ENCODE peak calls at places on chromosomes 16 and 17, in seven cellular contexts. One of them, this sample, is unnamed.

GRCh38 chr17:13273744-13274295 is 256.0 kb upstream of the ELAC2 start:
- DNase-seq in CD4-positive, CD25-positive, alpha-beta regulatory T cell: no peak
- DNase-seq in heart right ventricle: no peak
- DNase-seq in IMR-90: peak
- DNase-seq in aorta: no peak
- DNase-seq in fibroblast of lung: no peak
- DNase-seq in endothelial cell of umbilical vein: no peak
- DNase-seq in this sample: no peak

GRCh38 chr16:22300427-22301071 is 3.3 kb downstream of the POLR3E start:
- DNase-seq in heart right ventricle: peak
- DNase-seq in CD4-positive, CD25-positive, alpha-beta regulatory T cell: no peak
- DNase-seq in fibroblast of lung: peak
- DNase-seq in IMR-90: peak
- DNase-seq in endothelial cell of umbilical vein: peak
- DNase-seq in aorta: no peak
- DNase-seq in this sample: no peak

GRCh38 chr17:15444805-15445204 is 22.6 kb downstream of the CDRT4 start:
- DNase-seq in heart right ventricle: no peak
- DNase-seq in CD4-positive, CD25-positive, alpha-beta regulatory T cell: no peak
- DNase-seq in endothelial cell of umbilical vein: peak
- DNase-seq in aorta: no peak
- DNase-seq in IMR-90: no peak
- DNase-seq in fibroblast of lung: no peak
- DNase-seq in this sample: no peak

GRCh38 chr16:85715169-85716015 is 26.6 kb upstream of the GINS2 start:
- DNase-seq in heart right ventricle: no peak
- DNase-seq in endothelial cell of umbilical vein: peak
- DNase-seq in IMR-90: peak
- DNase-seq in aorta: no peak
- DNase-seq in CD4-positive, CD25-positive, alpha-beta regulatory T cell: no peak
- DNase-seq in fibroblast of lung: peak
- DNase-seq in this sample: no peak

GRCh38 chr17:80894439-80894721 is 97.3 kb upstream of the CHMP6 start:
- DNase-seq in aorta: no peak
- DNase-seq in endothelial cell of umbilical vein: no peak
- DNase-seq in IMR-90: no peak
- DNase-seq in fibroblast of lung: no peak
- DNase-seq in heart right ventricle: no peak
- DNase-seq in CD4-positive, CD25-positive, alpha-beta regulatory T cell: no peak
- DNase-seq in this sample: no peak

GRCh38 chr17:4304417-4305027 is 40.7 kb upstream of the ANKFY1 start:
- DNase-seq in IMR-90: peak
- DNase-seq in aorta: no peak
- DNase-seq in heart right ventricle: no peak
- DNase-seq in fibroblast of lung: peak
- DNase-seq in CD4-positive, CD25-positive, alpha-beta regulatory T cell: peak
- DNase-seq in endothelial cell of umbilical vein: peak
- DNase-seq in this sample: no peak

GRCh38 chr17:42058018-42058417 is 7.6 kb upstream of the C17orf113 start:
- DNase-seq in IMR-90: no peak
- DNase-seq in aorta: no peak
- DNase-seq in CD4-positive, CD25-positive, alpha-beta regulatory T cell: no peak
- DNase-seq in heart right ventricle: no peak
- DNase-seq in fibroblast of lung: no peak
- DNase-seq in endothelial cell of umbilical vein: no peak
- DNase-seq in this sample: no peak

GRCh38 chr17:17985555-17985954 is 12.9 kb downstream of the DRC3 start:
- DNase-seq in IMR-90: no peak
- DNase-seq in aorta: no peak
- DNase-seq in fibroblast of lung: no peak
- DNase-seq in CD4-positive, CD25-positive, alpha-beta regulatory T cell: no peak
- DNase-seq in endothelial cell of umbilical vein: no peak
- DNase-seq in heart right ventricle: no peak
- DNase-seq in this sample: no peak

GRCh38 chr17:9644910-9645751 is at the start of gene USP43:
- DNase-seq in endothelial cell of umbilical vein: no peak
- DNase-seq in aorta: no peak
- DNase-seq in IMR-90: no peak
- DNase-seq in fibroblast of lung: no peak
- DNase-seq in CD4-positive, CD25-positive, alpha-beta regulatory T cell: no peak
- DNase-seq in heart right ventricle: no peak
- DNase-seq in this sample: peak

GRCh38 chr16:57711331-57711730 is 16.7 kb downstream of the DRC7 start:
- DNase-seq in CD4-positive, CD25-positive, alpha-beta regulatory T cell: no peak
- DNase-seq in fibroblast of lung: no peak
- DNase-seq in heart right ventricle: no peak
- DNase-seq in IMR-90: no peak
- DNase-seq in aorta: peak
- DNase-seq in endothelial cell of umbilical vein: no peak
- DNase-seq in this sample: no peak

GRCh38 chr17:19424934-19425868 is 14.2 kb downstream of the RNF112 start:
- DNase-seq in IMR-90: peak
- DNase-seq in endothelial cell of umbilical vein: no peak
- DNase-seq in CD4-positive, CD25-positive, alpha-beta regulatory T cell: no peak
- DNase-seq in fibroblast of lung: peak
- DNase-seq in aorta: no peak
- DNase-seq in heart right ventricle: no peak
- DNase-seq in this sample: no peak

GRCh38 chr17:79801156-79802038 is 4.5 kb upstream of the CBX8 start:
- DNase-seq in endothelial cell of umbilical vein: no peak
- DNase-seq in fibroblast of lung: no peak
- DNase-seq in heart right ventricle: no peak
- DNase-seq in CD4-positive, CD25-positive, alpha-beta regulatory T cell: no peak
- DNase-seq in IMR-90: no peak
- DNase-seq in aorta: no peak
- DNase-seq in this sample: peak

GRCh38 chr17:77892031-77892430 is 66.5 kb upstream of the TNRC6C start:
- DNase-seq in IMR-90: no peak
- DNase-seq in endothelial cell of umbilical vein: no peak
- DNase-seq in heart right ventricle: no peak
- DNase-seq in CD4-positive, CD25-positive, alpha-beta regulatory T cell: no peak
- DNase-seq in fibroblast of lung: no peak
- DNase-seq in aorta: peak
- DNase-seq in this sample: peak

GRCh38 chr17:76909971-76910760 is 42.0 kb downstream of the MGAT5B start:
- DNase-seq in heart right ventricle: peak
- DNase-seq in fibroblast of lung: peak
- DNase-seq in endothelial cell of umbilical vein: peak
- DNase-seq in CD4-positive, CD25-positive, alpha-beta regulatory T cell: no peak
- DNase-seq in aorta: no peak
- DNase-seq in IMR-90: peak
- DNase-seq in this sample: peak

GRCh38 chr16:70433456-70434103 is 5.3 kb downstream of the ST3GAL2 start:
- DNase-seq in fibroblast of lung: peak
- DNase-seq in heart right ventricle: peak
- DNase-seq in aorta: no peak
- DNase-seq in IMR-90: peak
- DNase-seq in CD4-positive, CD25-positive, alpha-beta regulatory T cell: no peak
- DNase-seq in endothelial cell of umbilical vein: peak
- DNase-seq in this sample: no peak

GRCh38 chr17:81917565-81918332 is at the start of gene SIRT7:
- DNase-seq in endothelial cell of umbilical vein: peak
- DNase-seq in fibroblast of lung: peak
- DNase-seq in heart right ventricle: peak
- DNase-seq in CD4-positive, CD25-positive, alpha-beta regulatory T cell: peak
- DNase-seq in IMR-90: peak
- DNase-seq in aorta: peak
- DNase-seq in this sample: peak

GRCh38 chr17:16432017-16432416 is 16.6 kb downstream of the TRPV2 start:
- DNase-seq in aorta: no peak
- DNase-seq in IMR-90: no peak
- DNase-seq in heart right ventricle: no peak
- DNase-seq in CD4-positive, CD25-positive, alpha-beta regulatory T cell: no peak
- DNase-seq in endothelial cell of umbilical vein: no peak
- DNase-seq in fibroblast of lung: no peak
- DNase-seq in this sample: no peak

GRCh38 chr16:68833251-68833650 is 10.1 kb upstream of the TANGO6 start:
- DNase-seq in fibroblast of lung: no peak
- DNase-seq in endothelial cell of umbilical vein: no peak
- DNase-seq in heart right ventricle: no peak
- DNase-seq in aorta: no peak
- DNase-seq in IMR-90: no peak
- DNase-seq in CD4-positive, CD25-positive, alpha-beta regulatory T cell: no peak
- DNase-seq in this sample: no peak

GRCh38 chr17:28744802-28745051 is 916 bp downstream of the TRAF4 start:
- DNase-seq in fibroblast of lung: no peak
- DNase-seq in CD4-positive, CD25-positive, alpha-beta regulatory T cell: no peak
- DNase-seq in heart right ventricle: no peak
- DNase-seq in endothelial cell of umbilical vein: no peak
- DNase-seq in aorta: no peak
- DNase-seq in IMR-90: no peak
- DNase-seq in this sample: no peak

DNA sequence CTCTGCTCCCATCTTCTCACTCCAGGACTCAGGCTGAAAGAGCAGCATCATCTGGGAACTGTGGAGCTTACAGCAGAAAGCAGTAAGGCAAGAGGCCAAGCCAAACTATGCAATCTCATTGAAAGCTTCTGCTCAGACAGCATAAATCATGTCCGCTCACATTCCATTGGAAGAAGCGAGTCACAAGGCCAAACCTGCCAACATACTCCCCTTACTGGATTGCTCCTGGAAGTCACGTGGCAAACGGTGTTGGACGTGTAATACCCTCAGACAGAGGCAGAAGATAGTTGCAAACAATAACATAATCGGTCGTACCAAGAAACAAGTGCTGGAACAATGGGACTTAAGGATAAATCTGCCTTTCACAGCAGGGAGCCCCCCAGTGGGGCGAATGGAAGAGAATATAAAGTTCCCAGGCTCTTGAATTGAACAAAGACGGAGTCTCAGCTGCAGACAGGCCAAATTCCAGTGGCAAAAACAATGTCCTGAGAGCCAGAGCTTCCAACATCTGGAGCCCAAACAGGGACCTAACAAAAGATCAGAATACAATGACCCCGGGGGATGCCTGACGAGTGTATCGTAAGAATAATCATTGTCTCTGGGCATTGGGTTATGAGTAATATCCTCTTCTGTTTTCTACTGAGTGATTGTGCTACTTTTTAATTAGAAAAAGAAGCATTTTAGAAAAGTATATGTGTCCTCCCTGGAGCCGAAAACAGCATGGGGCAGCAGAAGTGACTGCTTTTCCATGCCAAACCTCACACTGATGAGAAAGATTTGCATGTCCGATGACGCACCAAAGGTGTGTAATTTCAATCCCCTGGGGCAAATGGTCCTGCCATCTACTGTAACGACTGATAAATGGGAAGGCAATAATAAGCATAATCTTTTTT is 68.4 kb downstream of the CMC2 start:
- DNase-seq in heart right ventricle: no peak
- DNase-seq in CD4-positive, CD25-positive, alpha-beta regulatory T cell: no peak
- DNase-seq in fibroblast of lung: peak
- DNase-seq in endothelial cell of umbilical vein: peak
- DNase-seq in IMR-90: peak
- DNase-seq in aorta: no peak
- DNase-seq in this sample: no peak
- H3K27ac ChIP-seq in heart right ventricle: no peak
- H3K27ac ChIP-seq in CD4-positive, CD25-positive, alpha-beta regulatory T cell: no peak
- H3K27ac ChIP-seq in fibroblast of lung: peak
- H3K27ac ChIP-seq in endothelial cell of umbilical vein: peak
- H3K27ac ChIP-seq in IMR-90: no peak
- H3K27ac ChIP-seq in aorta: no peak
- H3K27ac ChIP-seq in this sample: no peak

GRCh38 chr16:82652826-82653225 is 26.1 kb downstream of the CDH13 start:
- DNase-seq in heart right ventricle: no peak
- DNase-seq in CD4-positive, CD25-positive, alpha-beta regulatory T cell: no peak
- DNase-seq in endothelial cell of umbilical vein: no peak
- DNase-seq in IMR-90: no peak
- DNase-seq in fibroblast of lung: no peak
- DNase-seq in aorta: no peak
- DNase-seq in this sample: no peak
- H3K27ac ChIP-seq in heart right ventricle: no peak
- H3K27ac ChIP-seq in CD4-positive, CD25-positive, alpha-beta regulatory T cell: peak
- H3K27ac ChIP-seq in endothelial cell of umbilical vein: peak
- H3K27ac ChIP-seq in IMR-90: peak
- H3K27ac ChIP-seq in fibroblast of lung: peak
- H3K27ac ChIP-seq in aorta: no peak
- H3K27ac ChIP-seq in this sample: no peak

DNA sequence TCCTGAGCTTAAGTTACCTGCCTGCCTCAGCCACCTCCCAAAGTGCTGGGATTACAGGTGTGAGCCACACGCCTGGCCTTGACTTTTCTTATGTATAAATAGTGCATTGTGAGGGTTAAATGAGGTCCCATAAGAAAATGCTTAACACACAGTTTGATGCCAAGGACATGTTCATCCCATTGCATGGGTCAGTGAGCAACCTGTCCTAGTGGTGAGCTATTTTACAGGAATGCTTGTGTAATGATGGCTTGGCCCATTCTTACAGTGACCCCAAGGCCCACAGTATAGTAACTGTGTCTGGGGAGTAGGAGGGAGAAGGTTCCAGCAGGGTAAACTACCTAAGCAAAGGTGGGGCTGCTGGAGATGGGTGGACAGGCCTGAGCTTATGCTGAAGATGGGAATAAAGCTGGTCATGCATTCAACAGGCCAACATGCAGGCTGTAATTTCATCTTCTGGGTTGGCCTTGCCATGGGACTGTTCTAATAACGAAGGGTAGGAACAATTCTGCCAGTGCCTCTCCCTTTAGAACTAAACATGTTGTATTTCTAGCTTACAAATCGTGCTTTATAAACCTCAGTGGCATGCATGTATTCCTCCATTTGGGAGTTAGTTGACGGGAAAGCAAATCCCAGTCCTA is 6.2 kb downstream of the ACSF2 start:
- DNase-seq in IMR-90: no peak
- DNase-seq in fibroblast of lung: no peak
- DNase-seq in CD4-positive, CD25-positive, alpha-beta regulatory T cell: no peak
- DNase-seq in endothelial cell of umbilical vein: no peak
- DNase-seq in aorta: no peak
- DNase-seq in heart right ventricle: no peak
- DNase-seq in this sample: no peak
- H3K27ac ChIP-seq in IMR-90: no peak
- H3K27ac ChIP-seq in fibroblast of lung: no peak
- H3K27ac ChIP-seq in CD4-positive, CD25-positive, alpha-beta regulatory T cell: no peak
- H3K27ac ChIP-seq in endothelial cell of umbilical vein: no peak
- H3K27ac ChIP-seq in aorta: no peak
- H3K27ac ChIP-seq in heart right ventricle: no peak
- H3K27ac ChIP-seq in this sample: no peak

DNA sequence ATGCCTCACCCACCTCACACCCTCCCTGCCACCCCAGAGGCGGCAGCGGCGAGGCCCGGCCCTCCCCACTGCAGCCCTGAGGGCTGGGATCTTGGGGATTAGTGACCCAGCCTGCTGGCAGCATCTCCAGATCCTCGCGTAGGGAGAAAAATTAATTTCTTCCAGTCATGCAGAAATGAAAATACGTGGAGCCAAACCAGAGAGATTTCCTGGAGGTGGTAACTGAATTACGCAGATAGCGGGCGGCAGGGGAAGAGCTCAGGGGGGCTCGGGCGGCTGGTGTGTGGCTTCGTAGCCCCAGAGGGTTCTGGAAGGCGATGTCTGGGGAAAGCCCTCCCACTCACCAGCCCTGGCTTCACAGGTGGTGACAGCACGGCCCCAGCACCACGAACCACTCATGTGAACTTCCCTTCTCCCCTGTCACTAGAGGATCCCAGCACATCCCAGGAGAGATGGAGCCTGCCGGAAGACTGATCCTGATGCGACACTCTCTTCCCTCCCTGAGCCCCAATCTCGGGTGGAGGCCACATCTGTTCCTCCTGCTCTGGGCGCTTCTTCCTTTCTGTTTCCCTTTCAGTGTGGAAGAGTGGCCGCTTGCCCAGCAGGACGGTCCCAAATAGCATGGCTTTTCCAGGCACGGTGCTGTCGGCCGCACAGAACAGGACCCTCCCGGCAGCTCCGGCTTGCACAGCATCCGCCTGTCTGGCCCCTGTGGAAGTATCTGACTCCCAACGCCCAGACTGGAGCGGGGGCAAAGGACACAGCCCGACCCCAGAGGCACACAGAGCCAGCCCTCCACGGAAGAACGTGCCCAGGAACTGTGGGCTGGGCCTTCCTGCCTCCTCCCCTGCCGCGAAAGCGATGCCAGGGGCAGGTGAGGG is 37.8 kb downstream of the CBFA2T3 start:
- DNase-seq in aorta: no peak
- DNase-seq in heart right ventricle: peak
- DNase-seq in IMR-90: no peak
- DNase-seq in CD4-positive, CD25-positive, alpha-beta regulatory T cell: no peak
- DNase-seq in fibroblast of lung: no peak
- DNase-seq in endothelial cell of umbilical vein: no peak
- DNase-seq in this sample: no peak
- H3K27ac ChIP-seq in aorta: no peak
- H3K27ac ChIP-seq in heart right ventricle: peak
- H3K27ac ChIP-seq in IMR-90: no peak
- H3K27ac ChIP-seq in CD4-positive, CD25-positive, alpha-beta regulatory T cell: no peak
- H3K27ac ChIP-seq in fibroblast of lung: no peak
- H3K27ac ChIP-seq in endothelial cell of umbilical vein: no peak
- H3K27ac ChIP-seq in this sample: peak